ENCODE peak calls at places on chromosomes 2 and 18, in eight cellular contexts. One of them, this sample, is unnamed.

GRCh38 chr2:3605013-3605961 is 10.4 kb downstream of the COLEC11 start:
- ATAC-seq in pancreas: no peak
- ATAC-seq in K562: peak; percentile 71
- ATAC-seq in IMR-90: no peak
- ATAC-seq in DND-41: no peak
- ATAC-seq in right cardiac atrium: no peak
- ATAC-seq in aorta: peak; percentile 68
- ATAC-seq in psoas muscle: peak; percentile 84
- ATAC-seq in this sample: no peak

GRCh38 chr2:100006516-100006915 is 135.9 kb downstream of the AFF3 start:
- ATAC-seq in aorta: no peak
- ATAC-seq in DND-41: no peak
- ATAC-seq in pancreas: no peak
- ATAC-seq in right cardiac atrium: no peak
- ATAC-seq in psoas muscle: no peak
- ATAC-seq in IMR-90: no peak
- ATAC-seq in K562: no peak
- ATAC-seq in this sample: no peak

GRCh38 chr2:172273910-172274571 is 153.3 kb upstream of the ITGA6 start:
- ATAC-seq in right cardiac atrium: no peak
- ATAC-seq in DND-41: peak; percentile 98
- ATAC-seq in pancreas: no peak
- ATAC-seq in aorta: no peak
- ATAC-seq in IMR-90: no peak
- ATAC-seq in psoas muscle: no peak
- ATAC-seq in K562: no peak
- ATAC-seq in this sample: no peak

GRCh38 chr18:23632615-23633014 is 30.1 kb downstream of the ANKRD29 start:
- ATAC-seq in pancreas: no peak
- ATAC-seq in IMR-90: no peak
- ATAC-seq in K562: no peak
- ATAC-seq in DND-41: no peak
- ATAC-seq in aorta: no peak
- ATAC-seq in right cardiac atrium: no peak
- ATAC-seq in psoas muscle: no peak
- ATAC-seq in this sample: no peak

GRCh38 chr18:10379511-10379910 is 74.9 kb upstream of the APCDD1 start:
- ATAC-seq in aorta: no peak
- ATAC-seq in psoas muscle: no peak
- ATAC-seq in pancreas: no peak
- ATAC-seq in DND-41: no peak
- ATAC-seq in IMR-90: no peak
- ATAC-seq in K562: no peak
- ATAC-seq in right cardiac atrium: no peak
- ATAC-seq in this sample: no peak

GRCh38 chr2:60366178-60366577 is 187.3 kb downstream of the BCL11A start:
- ATAC-seq in aorta: no peak
- ATAC-seq in psoas muscle: no peak
- ATAC-seq in K562: no peak
- ATAC-seq in pancreas: no peak
- ATAC-seq in IMR-90: no peak
- ATAC-seq in DND-41: no peak
- ATAC-seq in right cardiac atrium: no peak
- ATAC-seq in this sample: no peak

GRCh38 chr18:76506395-76506794 is 11.4 kb upstream of the ZNF516 start:
- ATAC-seq in IMR-90: no peak
- ATAC-seq in pancreas: no peak
- ATAC-seq in DND-41: no peak
- ATAC-seq in right cardiac atrium: no peak
- ATAC-seq in aorta: no peak
- ATAC-seq in psoas muscle: no peak
- ATAC-seq in K562: no peak
- ATAC-seq in this sample: no peak

GRCh38 chr2:240851078-240851861 is 17.4 kb upstream of the AGXT start:
- ATAC-seq in aorta: peak; percentile 84
- ATAC-seq in IMR-90: peak; percentile 99
- ATAC-seq in K562: peak; percentile 99
- ATAC-seq in psoas muscle: peak; percentile 100
- ATAC-seq in pancreas: peak; percentile 93
- ATAC-seq in DND-41: peak; percentile 98
- ATAC-seq in right cardiac atrium: peak; percentile 90
- ATAC-seq in this sample: peak; percentile 90

GRCh38 chr18:6962571-6963451 is 154.8 kb downstream of the LAMA1 start:
- ATAC-seq in psoas muscle: no peak
- ATAC-seq in right cardiac atrium: no peak
- ATAC-seq in DND-41: no peak
- ATAC-seq in K562: no peak
- ATAC-seq in pancreas: peak; percentile 63
- ATAC-seq in aorta: no peak
- ATAC-seq in IMR-90: no peak
- ATAC-seq in this sample: no peak

GRCh38 chr18:44654555-44654954 is 26.1 kb upstream of the SETBP1 start:
- ATAC-seq in aorta: no peak
- ATAC-seq in K562: no peak
- ATAC-seq in psoas muscle: no peak
- ATAC-seq in right cardiac atrium: no peak
- ATAC-seq in pancreas: peak; percentile 74
- ATAC-seq in IMR-90: peak; percentile 49
- ATAC-seq in DND-41: no peak
- ATAC-seq in this sample: no peak

GRCh38 chr2:46914578-46915230 is 902 bp downstream of the MCFD2 start:
- ATAC-seq in DND-41: no peak
- ATAC-seq in IMR-90: no peak
- ATAC-seq in aorta: no peak
- ATAC-seq in K562: peak; percentile 12
- ATAC-seq in psoas muscle: peak; percentile 0
- ATAC-seq in pancreas: no peak
- ATAC-seq in right cardiac atrium: no peak
- ATAC-seq in this sample: no peak

GRCh38 chr2:159214325-159214865 is 72.1 kb downstream of the WDSUB1 start:
- ATAC-seq in DND-41: no peak
- ATAC-seq in K562: peak; percentile 15
- ATAC-seq in psoas muscle: no peak
- ATAC-seq in right cardiac atrium: peak; percentile 36
- ATAC-seq in pancreas: no peak
- ATAC-seq in aorta: no peak
- ATAC-seq in IMR-90: no peak
- ATAC-seq in this sample: no peak

GRCh38 chr2:60213865-60214657 is 339.4 kb downstream of the BCL11A start:
- ATAC-seq in IMR-90: no peak
- ATAC-seq in K562: no peak
- ATAC-seq in DND-41: no peak
- ATAC-seq in right cardiac atrium: peak; percentile 70
- ATAC-seq in pancreas: peak; percentile 94
- ATAC-seq in aorta: no peak
- ATAC-seq in psoas muscle: peak; percentile 62
- ATAC-seq in this sample: peak; percentile 48

GRCh38 chr18:58755304-58756010 is 84.2 kb downstream of the MALT1 start:
- ATAC-seq in aorta: peak; percentile 19
- ATAC-seq in K562: no peak
- ATAC-seq in psoas muscle: peak; percentile 63
- ATAC-seq in right cardiac atrium: peak; percentile 87
- ATAC-seq in pancreas: no peak
- ATAC-seq in IMR-90: no peak
- ATAC-seq in DND-41: no peak
- ATAC-seq in this sample: no peak

GRCh38 chr2:25306767-25307368 is 34.9 kb downstream of the DNMT3A start:
- ATAC-seq in psoas muscle: peak; percentile 75
- ATAC-seq in IMR-90: no peak
- ATAC-seq in right cardiac atrium: peak; percentile 44
- ATAC-seq in DND-41: no peak
- ATAC-seq in aorta: no peak
- ATAC-seq in K562: no peak
- ATAC-seq in pancreas: no peak
- ATAC-seq in this sample: peak; percentile 52

GRCh38 chr2:220127311-220127710 is 499.9 kb downstream of the SLC4A3 start:
- ATAC-seq in aorta: no peak
- ATAC-seq in K562: no peak
- ATAC-seq in right cardiac atrium: no peak
- ATAC-seq in IMR-90: no peak
- ATAC-seq in DND-41: no peak
- ATAC-seq in pancreas: no peak
- ATAC-seq in psoas muscle: no peak
- ATAC-seq in this sample: no peak

GRCh38 chr2:128026422-128027277 is 1.2 kb downstream of the SAP130 start:
- ATAC-seq in psoas muscle: no peak
- ATAC-seq in DND-41: no peak
- ATAC-seq in pancreas: no peak
- ATAC-seq in right cardiac atrium: no peak
- ATAC-seq in K562: no peak
- ATAC-seq in aorta: no peak
- ATAC-seq in IMR-90: no peak
- ATAC-seq in this sample: no peak

GRCh38 chr2:128027801-128028667 is at the start of gene SAP130:
- ATAC-seq in aorta: peak; percentile 97
- ATAC-seq in psoas muscle: peak; percentile 94
- ATAC-seq in DND-41: peak; percentile 77
- ATAC-seq in K562: peak; percentile 90
- ATAC-seq in IMR-90: peak; percentile 87
- ATAC-seq in pancreas: peak; percentile 89
- ATAC-seq in right cardiac atrium: peak; percentile 96
- ATAC-seq in this sample: peak; percentile 92

GRCh38 chr2:128032092-128032491 is 4.2 kb upstream of the SAP130 start:
- ATAC-seq in IMR-90: no peak
- ATAC-seq in right cardiac atrium: no peak
- ATAC-seq in psoas muscle: no peak
- ATAC-seq in pancreas: no peak
- ATAC-seq in K562: no peak
- ATAC-seq in aorta: no peak
- ATAC-seq in DND-41: no peak
- ATAC-seq in this sample: no peak

GRCh38 chr2:128027278-128027800 is 520 bp downstream of the SAP130 start:
- ATAC-seq in right cardiac atrium: peak; percentile 96
- ATAC-seq in IMR-90: peak; percentile 90
- ATAC-seq in pancreas: peak; percentile 90
- ATAC-seq in aorta: peak; percentile 97
- ATAC-seq in DND-41: peak; percentile 83
- ATAC-seq in K562: peak; percentile 92
- ATAC-seq in psoas muscle: peak; percentile 92
- ATAC-seq in this sample: peak; percentile 94

GRCh38 chr2:128028668-128029054 is 802 bp upstream of the SAP130 start:
- ATAC-seq in right cardiac atrium: no peak
- ATAC-seq in psoas muscle: no peak
- ATAC-seq in aorta: no peak
- ATAC-seq in K562: no peak
- ATAC-seq in DND-41: no peak
- ATAC-seq in pancreas: no peak
- ATAC-seq in IMR-90: no peak
- ATAC-seq in this sample: no peak
- H3K27ac ChIP-seq in right cardiac atrium: peak overlapping the region; percentile 80
- H3K27ac ChIP-seq in psoas muscle: peak overlapping the region; percentile 93
- H3K27ac ChIP-seq in aorta: peak overlapping the region; percentile 0
- H3K27ac ChIP-seq in K562: peak overlapping the region; percentile 94
- H3K27ac ChIP-seq in DND-41: peak overlapping the region; percentile 75
- H3K27ac ChIP-seq in pancreas: peak overlapping the region; percentile 93
- H3K27ac ChIP-seq in IMR-90: no peak overlapping the region
- H3K27ac ChIP-seq in this sample: peak overlapping the region; percentile 97

DNA sequence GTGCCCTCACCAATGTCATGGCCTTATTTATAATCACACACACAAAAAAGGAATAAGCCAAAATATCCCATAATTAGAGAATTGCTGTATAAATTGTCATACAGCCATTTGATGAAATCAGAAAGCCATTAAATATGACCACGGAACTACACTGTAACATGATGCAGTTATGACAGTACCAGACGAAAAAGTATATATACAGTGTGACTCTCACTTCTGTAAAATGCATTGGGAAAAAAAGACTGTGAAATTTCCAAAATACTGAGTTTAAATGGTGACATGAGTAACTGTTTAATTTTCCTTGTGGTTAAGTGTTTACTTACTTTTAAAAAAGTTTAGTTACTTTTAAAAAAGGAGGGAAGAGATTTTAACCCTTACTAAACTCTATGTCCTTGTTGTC is 25.4 kb downstream of the UXS1 start:
- ATAC-seq in pancreas: no peak
- ATAC-seq in IMR-90: peak; percentile 38
- ATAC-seq in K562: no peak
- ATAC-seq in aorta: no peak
- ATAC-seq in psoas muscle: no peak
- ATAC-seq in right cardiac atrium: no peak
- ATAC-seq in DND-41: no peak
- ATAC-seq in this sample: no peak
- H3K4me1 ChIP-seq in pancreas: no peaks in the 10 kb centered on the region
- H3K4me1 ChIP-seq in IMR-90: no peaks in the 10 kb centered on the region
- H3K4me1 ChIP-seq in K562: peaks cover 6% of the 10 kb centered on the region
- H3K4me1 ChIP-seq in aorta: no peaks in the 10 kb centered on the region
- H3K4me1 ChIP-seq in psoas muscle: no peaks in the 10 kb centered on the region
- H3K4me1 ChIP-seq in right cardiac atrium: no peaks in the 10 kb centered on the region
- H3K4me1 ChIP-seq in DND-41: peaks cover 31% of the 10 kb centered on the region
- H3K4me1 ChIP-seq in this sample: no peaks in the 10 kb centered on the region

GRCh38 chr2:138122891-138123290 is 158.6 kb downstream of the HNMT start:
- ATAC-seq in psoas muscle: no peak
- ATAC-seq in IMR-90: no peak
- ATAC-seq in aorta: no peak
- ATAC-seq in DND-41: no peak
- ATAC-seq in right cardiac atrium: no peak
- ATAC-seq in pancreas: no peak
- ATAC-seq in K562: no peak
- ATAC-seq in this sample: no peak
- H3K27ac ChIP-seq in psoas muscle: no peak overlapping the region
- H3K27ac ChIP-seq in IMR-90: no peak overlapping the region
- H3K27ac ChIP-seq in aorta: no peak overlapping the region
- H3K27ac ChIP-seq in DND-41: no peak overlapping the region
- H3K27ac ChIP-seq in right cardiac atrium: no peak overlapping the region
- H3K27ac ChIP-seq in pancreas: no peak overlapping the region
- H3K27ac ChIP-seq in K562: no peak overlapping the region
- H3K27ac ChIP-seq in this sample: no peak overlapping the region

GRCh38 chr18:79780547-79780946 is 17.2 kb upstream of the KCNG2 start:
- ATAC-seq in IMR-90: no peak
- ATAC-seq in right cardiac atrium: no peak
- ATAC-seq in psoas muscle: no peak
- ATAC-seq in aorta: no peak
- ATAC-seq in pancreas: no peak
- ATAC-seq in DND-41: no peak
- ATAC-seq in K562: no peak
- ATAC-seq in this sample: no peak
- H3K4me1 ChIP-seq in IMR-90: no peaks in the 10 kb centered on the region
- H3K4me1 ChIP-seq in right cardiac atrium: no peaks in the 10 kb centered on the region
- H3K4me1 ChIP-seq in psoas muscle: no peaks in the 10 kb centered on the region
- H3K4me1 ChIP-seq in aorta: no peaks in the 10 kb centered on the region
- H3K4me1 ChIP-seq in pancreas: no peaks in the 10 kb centered on the region
- H3K4me1 ChIP-seq in DND-41: no peaks in the 10 kb centered on the region
- H3K4me1 ChIP-seq in K562: peaks cover 5% of the 10 kb centered on the region
- H3K4me1 ChIP-seq in this sample: no peaks in the 10 kb centered on the region

DNA sequence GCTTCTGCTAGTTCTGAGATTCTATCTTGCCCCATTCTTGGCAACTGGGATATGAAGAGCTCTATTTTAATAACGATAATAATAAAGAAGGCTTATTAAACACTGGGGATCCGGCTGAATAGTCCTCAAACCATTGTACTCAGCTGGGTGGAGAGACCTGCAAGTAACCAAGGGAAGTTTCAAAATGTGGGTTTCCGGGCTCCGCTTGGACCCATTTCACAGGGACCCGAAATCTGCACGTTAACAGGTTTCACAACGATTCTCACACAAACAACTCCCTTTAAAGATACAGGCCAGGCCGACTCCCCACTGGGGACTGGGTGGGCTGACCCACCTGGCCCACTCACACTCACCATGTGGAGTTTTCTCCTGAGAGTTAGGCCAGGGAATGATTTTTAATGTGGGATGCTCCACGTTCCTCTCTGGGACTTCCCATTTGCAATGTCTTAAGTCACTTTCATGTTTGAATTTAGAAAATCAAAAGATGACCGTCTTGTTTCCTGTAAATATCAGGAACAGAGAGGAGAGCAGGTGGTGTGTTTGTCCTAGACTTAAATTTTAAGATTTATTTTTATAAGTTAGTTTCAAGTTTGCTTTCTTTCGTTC is 96.3 kb downstream of the SH3RF3 start:
- ATAC-seq in right cardiac atrium: no peak
- ATAC-seq in pancreas: no peak
- ATAC-seq in aorta: no peak
- ATAC-seq in K562: no peak
- ATAC-seq in IMR-90: no peak
- ATAC-seq in DND-41: no peak
- ATAC-seq in psoas muscle: no peak
- ATAC-seq in this sample: no peak
- H3K27ac ChIP-seq in right cardiac atrium: no peak overlapping the region
- H3K27ac ChIP-seq in pancreas: peak overlapping the region; percentile 27
- H3K27ac ChIP-seq in aorta: no peak overlapping the region
- H3K27ac ChIP-seq in K562: no peak overlapping the region
- H3K27ac ChIP-seq in IMR-90: no peak overlapping the region
- H3K27ac ChIP-seq in DND-41: no peak overlapping the region
- H3K27ac ChIP-seq in psoas muscle: no peak overlapping the region
- H3K27ac ChIP-seq in this sample: no peak overlapping the region